ENCODE peak calls at places on chromosomes 5 and 9, in nine cellular contexts. D is transverse colon; U is left lung; Y is anterior cingulate cortex; H is M059J; T is GDM1; P is cardiac muscle cell; J is HTR-8/SVneo; L is CD4-positive, alpha-beta T cell. R is an unnamed sample.

GRCh38 chr9:77977210-77977611 is 54.4 kb downstream of the GNAQ start:
- DNase-seq in D (peak), U (no peak), Y (peak), H (peak), T (peak), P (peak), J (peak), L (peak), R (peak)

GRCh38 chr9:137253717-137254623 is 1.2 kb upstream of the NELFB start:
- DNase-seq in D (no peak), U (no peak), Y (no peak), H (peak), T (no peak), P (no peak), J (no peak), L (no peak), R (peak)

GRCh38 chr9:20043035-20043434 is 254.2 kb upstream of the SLC24A2 start:
- DNase-seq in D (no peak), U (no peak), Y (no peak), H (no peak), T (no peak), P (no peak), J (no peak), L (no peak), R (no peak)

GRCh38 chr9:136837146-136837855 is 5.0 kb upstream of the AJM1 start:
- DNase-seq in D (no peak), U (peak), Y (no peak), H (no peak), T (no peak), P (no peak), J (no peak), L (no peak), R (no peak)

GRCh38 chr9:37995348-37995737 is 73.7 kb downstream of the SHB start:
- DNase-seq in D (no peak), U (no peak), Y (no peak), H (no peak), T (no peak), P (no peak), J (no peak), L (no peak), R (no peak)

GRCh38 chr9:137227057-137227852 is at the start of gene RNF224:
- DNase-seq in D (peak), U (peak), Y (peak), H (peak), T (peak), P (peak), J (peak), L (peak), R (peak)

GRCh38 chr5:147756566-147756965 is 26.0 kb downstream of the JAKMIP2 start:
- DNase-seq in D (no peak), U (no peak), Y (no peak), H (no peak), T (no peak), P (no peak), J (no peak), L (no peak), R (no peak)

GRCh38 chr9:82988488-82988887 is 74.5 kb downstream of the RASEF start:
- DNase-seq in D (no peak), U (no peak), Y (no peak), H (no peak), T (no peak), P (no peak), J (no peak), L (no peak), R (no peak)

GRCh38 chr5:135341696-135342095 is 57.3 kb downstream of the MACROH2A1 start:
- DNase-seq in D (no peak), U (no peak), Y (no peak), H (no peak), T (no peak), P (no peak), J (no peak), L (no peak), R (no peak)

GRCh38 chr5:78501411-78502338 is 141.3 kb downstream of the SCAMP1 start:
- DNase-seq in D (no peak), U (no peak), Y (no peak), H (peak), T (peak), P (no peak), J (no peak), L (no peak), R (peak)

GRCh38 chr9:97046228-97046627 is 7.3 kb upstream of the CTSV start:
- DNase-seq in D (peak), U (peak), Y (no peak), H (peak), T (no peak), P (no peak), J (peak), L (no peak), R (peak)

GRCh38 chr9:70111641-70112236 is 68.1 kb downstream of the MAMDC2 start:
- DNase-seq in D (no peak), U (no peak), Y (no peak), H (peak), T (no peak), P (no peak), J (no peak), L (no peak), R (no peak)

GRCh38 chr5:76942581-76942980 is 10.3 kb upstream of the CRHBP start:
- DNase-seq in D (no peak), U (no peak), Y (no peak), H (peak), T (no peak), P (no peak), J (peak), L (no peak), R (peak)

GRCh38 chr9:131838581-131839280 is 98.9 kb upstream of the RAPGEF1 start:
- DNase-seq in D (no peak), U (no peak), Y (no peak), H (no peak), T (no peak), P (no peak), J (no peak), L (no peak), R (no peak)

GRCh38 chr5:103283120-103283519 is 24.6 kb downstream of the MACIR start:
- DNase-seq in D (no peak), U (no peak), Y (no peak), H (peak), T (no peak), P (no peak), J (no peak), L (no peak), R (peak)

GRCh38 chr5:168557389-168557788 is 21.8 kb downstream of the PANK3 start:
- DNase-seq in D (no peak), U (no peak), Y (no peak), H (no peak), T (no peak), P (no peak), J (no peak), L (no peak), R (no peak)

GRCh38 chr5:34721359-34721758 is 65.2 kb downstream of the RAI14 start:
- DNase-seq in D (no peak), U (no peak), Y (no peak), H (no peak), T (no peak), P (no peak), J (no peak), L (no peak), R (no peak)

GRCh38 chr5:95565280-95565920 is 10.5 kb downstream of the ARSK start:
- DNase-seq in D (no peak), U (no peak), Y (no peak), H (peak), T (no peak), P (no peak), J (no peak), L (no peak), R (peak)

GRCh38 chr9:125397736-125398135 is 136.1 kb downstream of the GAPVD1 start:
- DNase-seq in D (no peak), U (no peak), Y (no peak), H (no peak), T (no peak), P (no peak), J (no peak), L (no peak), R (no peak)

GRCh38 chr9:130563797-130564196 is 15.6 kb upstream of the FUBP3 start:
- DNase-seq in D (no peak), U (no peak), Y (no peak), H (no peak), T (no peak), P (no peak), J (no peak), L (no peak), R (no peak)

GRCh38 chr5:149005077-149005892 is 57.6 kb downstream of the SH3TC2 start:
- DNase-seq in D (no peak), U (no peak), Y (no peak), H (peak), T (no peak), P (no peak), J (no peak), L (no peak), R (peak)

GRCh38 chr5:145921211-145921610 is 15.2 kb upstream of the SH3RF2 start:
- DNase-seq in D (no peak), U (no peak), Y (no peak), H (peak), T (no peak), P (no peak), J (no peak), L (no peak), R (peak)

GRCh38 chr5:150042459-150042858 is 41.9 kb downstream of the HMGXB3 start:
- DNase-seq in D (no peak), U (no peak), Y (no peak), H (no peak), T (no peak), P (peak), J (no peak), L (no peak), R (no peak)

GRCh38 chr5:68465133-68465532 is 249.6 kb downstream of the PIK3R1 start:
- DNase-seq in D (no peak), U (no peak), Y (no peak), H (no peak), T (no peak), P (no peak), J (no peak), L (no peak), R (no peak)

GRCh38 chr9:77575785-77576184 is 72.3 kb downstream of the GNA14 start:
- DNase-seq in D (no peak), U (no peak), Y (no peak), H (no peak), T (no peak), P (peak), J (peak), L (no peak), R (peak)

GRCh38 chr9:76200315-76200714 is 193.9 kb downstream of the RFK start:
- DNase-seq in D (no peak), U (no peak), Y (no peak), H (no peak), T (no peak), P (no peak), J (no peak), L (no peak), R (peak)

GRCh38 chr5:68562308-68562707 is 346.8 kb downstream of the PIK3R1 start:
- DNase-seq in D (no peak), U (no peak), Y (no peak), H (peak), T (no peak), P (peak), J (no peak), L (no peak), R (peak)

GRCh38 chr9:132639322-132639721 is 30.5 kb downstream of the DDX31 start:
- DNase-seq in D (peak), U (no peak), Y (no peak), H (no peak), T (no peak), P (no peak), J (no peak), L (no peak), R (no peak)

GRCh38 chr9:113564804-113565237 is 101.3 kb downstream of the RGS3 start:
- DNase-seq in D (peak), U (peak), Y (peak), H (peak), T (no peak), P (peak), J (no peak), L (no peak), R (peak)

GRCh38 chr5:144307726-144308125 is 137.1 kb downstream of the KCTD16 start:
- DNase-seq in D (no peak), U (no peak), Y (no peak), H (no peak), T (no peak), P (peak), J (no peak), L (no peak), R (no peak)

GRCh38 chr5:18101532-18101931 is 467.3 kb downstream of the TAF11L14 start:
- DNase-seq in D (no peak), U (no peak), Y (no peak), H (no peak), T (no peak), P (no peak), J (no peak), L (no peak), R (no peak)

GRCh38 chr9:133572821-133573361 is 36.3 kb downstream of the FAM163B start:
- DNase-seq in D (peak), U (no peak), Y (peak), H (peak), T (no peak), P (no peak), J (no peak), L (no peak), R (no peak)

GRCh38 chr5:169695025-169695625 is 58.0 kb downstream of the DOCK2 start:
- DNase-seq in D (no peak), U (no peak), Y (no peak), H (peak), T (no peak), P (no peak), J (no peak), L (no peak), R (peak)